ENCODE peak calls at places on chromosome 21, in seven cellular contexts. K is AG10803, Q is fibroblast of gingiva, I is OCI-LY7, C is choroid plexus epithelial cell, U is fibroblast of lung, W is NCI-H2171 treated with DMSO at 0.1 percent for 48 hours. L is an unnamed sample.
A peak's percentile ranks its signal among the peaks of the same experiment; 100 is the strongest.

GRCh38 chr21:32185726-32186125 is 93.1 kb downstream of the MIS18A start:
- DNase-seq in C (no peak), Q (no peak), W (no peak), U (no peak), I (no peak), K (no peak), L (no peak)

GRCh38 chr21:39313042-39313456 is 383 bp downstream of the BRWD1 start:
- DNase-seq in K (no peak), C (no peak), U (no peak), W (peak; percentile 48), I (no peak), Q (no peak), L (peak; percentile 41)

GRCh38 chr21:41631564-41632461 is 123.9 kb upstream of the TMPRSS2 start:
- DNase-seq in I (no peak), K (peak; percentile 43), C (peak; percentile 39), Q (no peak), W (no peak), U (peak; percentile 31), L (no peak)

GRCh38 chr21:31084689-31085088 is 46.4 kb upstream of the KRTAP19-8 start:
- DNase-seq in K (no peak), I (no peak), W (no peak), Q (no peak), U (no peak), C (no peak), L (no peak)

GRCh38 chr21:43667191-43667904 is 8.0 kb downstream of the RRP1B start:
- DNase-seq in I (no peak), K (peak; percentile 43), U (peak; percentile 72), W (no peak), C (peak; percentile 82), Q (peak; percentile 63), L (no peak)

GRCh38 chr21:37749132-37749531 is 167.1 kb downstream of the KCNJ6 start:
- DNase-seq in C (no peak), W (no peak), U (no peak), K (no peak), Q (no peak), I (no peak), L (no peak)

GRCh38 chr21:42012763-42013329 is 2.7 kb upstream of the ZBTB21 start:
- DNase-seq in U (no peak), C (no peak), Q (no peak), W (no peak), K (no peak), I (no peak), L (no peak)

GRCh38 chr21:45504021-45504515 is 38.2 kb downstream of the SLC19A1 start:
- DNase-seq in W (no peak), Q (no peak), U (no peak), I (no peak), C (no peak), K (no peak), L (peak; percentile 46)

GRCh38 chr21:24941316-24942185 is 665.7 kb downstream of the MRPL39 start:
- DNase-seq in U (peak; percentile 1), C (no peak), W (no peak), Q (no peak), K (no peak), I (no peak), L (no peak)

GRCh38 chr21:38930838-38931237 is 125.1 kb downstream of the ETS2 start:
- DNase-seq in Q (peak; percentile 83), K (peak; percentile 72), W (no peak), I (no peak), U (peak; percentile 92), C (peak; percentile 79), L (no peak)

GRCh38 chr21:38637161-38637560 is 138.9 kb upstream of the ERG start:
- DNase-seq in W (no peak), U (no peak), C (no peak), K (no peak), Q (no peak), I (no peak), L (no peak)

GRCh38 chr21:26148834-26149354 is 21.7 kb downstream of the APP start:
- DNase-seq in U (peak; percentile 74), W (no peak), C (peak; percentile 48), I (no peak), Q (peak; percentile 42), K (peak; percentile 68), L (no peak)

GRCh38 chr21:44615881-44616590 is 4.2 kb downstream of the KRTAP10-8 start:
- DNase-seq in I (no peak), W (peak; percentile 87), Q (no peak), C (no peak), U (no peak), K (no peak), L (no peak)

GRCh38 chr21:45293726-45294401 is 6.2 kb upstream of the POFUT2 start:
- DNase-seq in W (no peak), I (no peak), Q (no peak), C (no peak), U (no peak), K (peak; percentile 13), L (no peak)

GRCh38 chr21:36169465-36170128 is 13.0 kb downstream of the DOP1B start:
- DNase-seq in C (no peak), U (no peak), Q (no peak), W (no peak), I (no peak), K (no peak), L (no peak)

GRCh38 chr21:40553781-40554180 is 293.2 kb downstream of the DSCAM start:
- DNase-seq in Q (no peak), U (no peak), W (no peak), C (no peak), K (no peak), I (no peak), L (no peak)

GRCh38 chr21:41775152-41775472 is 8.3 kb upstream of the RIPK4 start:
- DNase-seq in U (no peak), Q (no peak), C (no peak), W (no peak), K (no peak), I (no peak), L (no peak)

GRCh38 chr21:32167513-32167912 is 111.3 kb downstream of the MIS18A start:
- DNase-seq in Q (no peak), I (no peak), C (no peak), K (no peak), U (no peak), W (no peak), L (no peak)

GRCh38 chr21:46122758-46123683 is 25.1 kb downstream of the COL6A2 start:
- DNase-seq in K (no peak), W (no peak), C (no peak), Q (no peak), U (no peak), I (no peak), L (no peak)

L was measured in psoas muscle.